ENCODE peak calls at places on chromosome 13, in seven cellular contexts. Z is A549, D is ovary, P is tibial nerve, B is suprapubic skin, X is stomach, T is transverse colon. J is an unnamed sample.

GRCh38 chr13:97307882-97308624 is 85.9 kb downstream of the MBNL2 start:
- DNase-seq in P (peak), B (no peak), X (no peak), Z (peak), T (no peak), D (no peak), J (no peak)

GRCh38 chr13:83752141-83752540 is 130.1 kb downstream of the SLITRK1 start:
- DNase-seq in T (no peak), Z (no peak), P (no peak), B (no peak), D (no peak), X (no peak), J (no peak)

GRCh38 chr13:79837741-79838450 is 356.9 kb downstream of the NDFIP2 start:
- DNase-seq in P (no peak), T (no peak), B (no peak), X (no peak), D (no peak), Z (no peak), J (no peak)

GRCh38 chr13:30905932-30906383 is at the start of gene MEDAG:
- DNase-seq in X (no peak), D (peak), P (peak), Z (no peak), T (peak), B (peak), J (peak)

GRCh38 chr13:76991432-76991795 is 467 bp upstream of the CLN5 start:
- DNase-seq in B (peak), D (no peak), T (peak), Z (no peak), X (peak), P (no peak), J (peak)

GRCh38 chr13:31074750-31075149 is 87.0 kb downstream of the HSPH1 start:
- DNase-seq in B (no peak), X (no peak), T (no peak), P (no peak), Z (no peak), D (no peak), J (no peak)

GRCh38 chr13:106095406-106095805 is 440.1 kb downstream of the EFNB2 start:
- DNase-seq in B (no peak), X (no peak), Z (no peak), D (no peak), T (no peak), P (no peak), J (no peak)

GRCh38 chr13:80386592-80386991 is 45.7 kb upstream of the SPRY2 start:
- DNase-seq in B (no peak), T (no peak), Z (no peak), P (no peak), X (no peak), D (no peak), J (no peak)

GRCh38 chr13:51849145-51850101 is 4.4 kb upstream of the TMEM272 start:
- DNase-seq in T (no peak), X (no peak), B (no peak), D (no peak), Z (peak), P (no peak), J (no peak)
- TF ChIP-seq CTCF in T (peak), X (no peak), B (no peak), D (no peak), Z (peak), P (peak), J (no peak)

GRCh38 chr13:99307648-99308339 is 595 bp upstream of the GPR183 start:
- DNase-seq in B (no peak), D (no peak), P (no peak), T (peak), Z (no peak), X (no peak), J (no peak)

GRCh38 chr13:99307247-99307646 is at the start of gene GPR183:
- DNase-seq in D (no peak), T (no peak), B (no peak), Z (no peak), P (no peak), X (no peak), J (no peak)

GRCh38 chr13:99303863-99304521 is 3.2 kb downstream of the GPR183 start:
- DNase-seq in T (peak), B (no peak), D (no peak), X (no peak), P (no peak), Z (no peak), J (no peak)

GRCh38 chr13:99304541-99304940 is 2.7 kb downstream of the GPR183 start:
- DNase-seq in P (no peak), D (no peak), B (no peak), X (no peak), T (no peak), Z (no peak), J (no peak)

GRCh38 chr13:99305180-99305965 is 1.8 kb downstream of the GPR183 start:
- DNase-seq in P (no peak), Z (no peak), D (no peak), B (no peak), X (no peak), T (no peak), J (no peak)
- H3K4me3 ChIP-seq in P (peak), Z (no peak), D (no peak), B (peak), X (peak), T (peak), J (peak)

GRCh38 chr13:41137241-41137640 is 4.6 kb upstream of the KBTBD6 start:
- DNase-seq in T (no peak), D (no peak), B (no peak), Z (no peak), X (no peak), P (no peak), J (no peak)

GRCh38 chr13:41130356-41130755 is 2.2 kb downstream of the KBTBD6 start:
- DNase-seq in B (no peak), D (no peak), X (no peak), Z (no peak), T (no peak), P (no peak), J (no peak)

GRCh38 chr13:41133951-41134350 is 1.3 kb upstream of the KBTBD6 start:
- DNase-seq in B (no peak), T (no peak), X (no peak), P (no peak), D (no peak), Z (no peak), J (no peak)

GRCh38 chr13:41136396-41137031 is 3.9 kb upstream of the KBTBD6 start:
- DNase-seq in D (no peak), T (no peak), Z (no peak), X (no peak), P (no peak), B (no peak), J (no peak)

DNA sequence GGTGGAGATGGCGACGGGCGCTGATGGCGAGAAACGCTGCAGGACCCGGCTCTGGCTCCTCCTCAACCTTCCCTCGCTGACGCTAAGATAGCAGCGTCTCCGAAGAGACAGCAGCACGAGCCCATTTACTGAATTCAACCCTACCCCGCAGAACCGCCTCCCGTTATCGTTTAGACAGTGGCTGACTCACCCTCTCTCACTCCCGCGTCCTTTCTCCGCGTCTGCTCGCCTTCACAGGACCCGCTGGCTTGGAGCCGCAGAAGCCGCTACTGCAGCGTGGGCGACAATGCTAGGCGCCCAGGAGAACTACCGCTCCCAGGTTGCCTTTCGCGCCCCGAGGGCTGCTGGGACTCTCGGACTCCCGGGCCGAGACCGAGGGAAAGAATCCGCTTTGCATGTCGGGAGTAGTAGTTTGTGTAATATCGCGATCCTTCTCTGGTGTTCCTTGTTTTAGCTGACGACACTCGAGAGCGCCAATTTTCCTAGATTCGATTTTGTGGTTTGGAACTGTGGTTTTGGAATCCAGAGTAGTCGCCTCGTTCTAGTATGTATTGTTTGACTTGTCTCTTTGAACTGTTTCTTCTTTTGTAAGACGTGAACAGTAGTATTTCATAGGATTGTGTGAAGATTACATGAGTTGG is at the start of gene KBTBD6:
- DNase-seq in T (peak), P (peak), X (peak), Z (peak), D (peak), B (peak), J (peak)
- TF ChIP-seq EP300 in T (no peak), P (peak), X (no peak), Z (no peak), D (no peak), B (no peak), J (no peak)

GRCh38 chr13:41513600-41513999 is 56.2 kb downstream of the RGCC start:
- DNase-seq in P (no peak), Z (no peak), T (no peak), B (no peak), D (no peak), X (no peak), J (no peak)

GRCh38 chr13:41514853-41515395 is 57.6 kb downstream of the RGCC start:
- DNase-seq in Z (no peak), B (no peak), P (no peak), T (no peak), X (no peak), D (no peak), J (no peak)

GRCh38 chr13:41516760-41517159 is 59.4 kb downstream of the RGCC start:
- DNase-seq in B (no peak), X (no peak), T (no peak), Z (no peak), P (no peak), D (no peak), J (no peak)

GRCh38 chr13:41516166-41516565 is 58.8 kb downstream of the RGCC start:
- DNase-seq in X (no peak), D (no peak), B (no peak), T (no peak), P (no peak), Z (no peak), J (no peak)

DNA sequence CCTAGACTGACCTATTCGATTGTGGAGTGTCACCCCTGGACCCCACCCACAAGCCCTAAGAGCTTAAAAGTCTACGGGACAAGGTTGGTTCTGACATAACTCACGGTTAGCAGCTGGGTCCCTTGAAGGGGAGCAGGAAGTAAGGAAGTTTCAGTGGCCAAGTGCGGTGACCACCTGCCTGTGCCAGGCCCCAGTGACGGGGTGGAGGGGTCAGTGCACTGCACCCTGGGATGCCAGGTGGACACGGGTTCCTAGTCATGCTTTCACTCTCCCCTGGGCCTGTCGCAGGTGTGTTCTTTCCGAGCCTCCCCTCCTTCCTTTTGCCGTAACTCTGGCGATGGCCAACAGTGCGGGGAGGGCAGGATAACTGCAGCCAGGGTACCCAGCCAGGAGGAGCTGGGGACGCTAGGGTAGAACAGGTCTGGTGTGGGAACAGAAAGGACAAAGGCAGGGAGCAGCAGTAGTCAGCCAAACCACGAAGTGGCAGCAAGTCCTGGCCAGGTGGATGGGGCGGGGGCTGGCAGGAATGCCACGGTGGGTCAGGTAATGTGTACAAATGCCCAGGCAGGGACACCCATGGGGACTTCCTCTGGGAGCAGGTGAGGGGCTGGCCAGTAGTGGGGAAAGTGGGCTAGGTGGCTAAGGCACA is 58.3 kb downstream of the RGCC start:
- DNase-seq in D (no peak), T (peak), Z (no peak), P (no peak), X (no peak), B (no peak), J (no peak)
- TF ChIP-seq CTCF in D (no peak), T (no peak), Z (no peak), P (no peak), X (no peak), B (no peak), J (no peak)

GRCh38 chr13:27790523-27790922 is 1.8 kb upstream of the GSX1 start:
- DNase-seq in T (no peak), B (no peak), P (no peak), Z (no peak), X (no peak), D (no peak), J (no peak)

GRCh38 chr13:27792393-27793218 is at the start of gene GSX1:
- DNase-seq in P (peak), T (peak), X (peak), B (no peak), D (peak), Z (peak), J (no peak)

GRCh38 chr13:27789495-27790303 is 2.6 kb upstream of the GSX1 start:
- DNase-seq in P (no peak), Z (no peak), B (no peak), X (no peak), D (no peak), T (no peak), J (no peak)

GRCh38 chr13:27791901-27792392 is 336 bp upstream of the GSX1 start:
- DNase-seq in P (no peak), D (no peak), Z (no peak), T (no peak), B (no peak), X (no peak), J (no peak)

DNA sequence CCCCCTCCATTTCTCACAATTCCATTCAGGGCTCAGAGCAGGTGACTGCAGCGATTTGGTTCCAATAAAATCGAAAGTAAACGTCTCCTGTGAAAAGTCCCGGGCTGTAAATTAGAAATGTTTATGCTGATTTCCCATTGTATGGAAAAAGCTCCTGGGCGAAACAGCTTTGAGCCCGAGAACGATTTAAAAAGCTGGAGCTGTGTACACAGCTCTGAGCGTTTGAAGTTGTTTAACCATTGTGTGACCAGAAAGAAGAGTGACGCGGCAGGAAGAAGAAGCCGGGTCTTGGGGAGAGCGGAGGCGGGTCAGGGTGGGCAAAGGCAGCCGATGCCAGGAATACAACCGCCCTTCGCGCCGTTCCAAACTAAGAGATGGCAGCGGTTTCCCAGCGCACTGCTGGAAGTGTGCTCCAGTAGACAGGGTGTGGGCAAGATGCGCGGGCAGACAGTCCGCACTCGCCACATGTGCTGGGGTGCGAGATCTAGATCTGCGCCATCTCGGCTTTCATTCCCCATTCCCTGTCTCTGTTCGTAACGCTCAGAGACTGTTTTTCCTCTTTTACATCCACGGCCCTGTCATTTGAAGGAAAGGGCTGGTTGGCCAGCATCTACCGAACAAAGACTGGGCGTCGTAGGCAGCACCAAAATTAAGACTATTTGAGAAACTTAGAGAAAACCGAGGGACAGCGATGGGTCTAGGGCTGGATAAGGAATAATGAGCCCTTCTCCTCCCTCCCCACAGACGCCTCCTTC is 960 bp upstream of the GSX1 start:
- DNase-seq in T (no peak), X (no peak), P (no peak), D (no peak), B (no peak), Z (no peak), J (no peak)
- H3K4me3 ChIP-seq in T (peak), X (peak), P (peak), D (peak), B (peak), Z (no peak), J (no peak)

J was measured in sigmoid colon.